ENCODE peak calls at places on chromosomes 3 and 15, in eight cellular contexts. One of them, this sample, is unnamed.

GRCh38 chr15:52018244-52018643 is 775 bp upstream of the MAPK6 start:
- DNase-seq in SK-N-SH: no peak
- DNase-seq in HepG2: no peak
- DNase-seq in transverse colon: no peak
- DNase-seq in breast epithelium: no peak
- DNase-seq in stomach: no peak
- DNase-seq in HCT116: no peak
- DNase-seq in sigmoid colon: no peak
- DNase-seq in this sample: no peak

GRCh38 chr15:52136471-52136993 is 24.0 kb upstream of the BCL2L10 start:
- DNase-seq in breast epithelium: no peak
- DNase-seq in HCT116: no peak
- DNase-seq in stomach: no peak
- DNase-seq in transverse colon: no peak
- DNase-seq in HepG2: no peak
- DNase-seq in sigmoid colon: no peak
- DNase-seq in SK-N-SH: no peak
- DNase-seq in this sample: no peak

GRCh38 chr3:119322021-119322522 is 27.9 kb downstream of the ARHGAP31 start:
- DNase-seq in sigmoid colon: no peak
- DNase-seq in stomach: no peak
- DNase-seq in transverse colon: no peak
- DNase-seq in HCT116: no peak
- DNase-seq in breast epithelium: no peak
- DNase-seq in SK-N-SH: no peak
- DNase-seq in HepG2: no peak
- DNase-seq in this sample: peak; percentile 12

GRCh38 chr3:106130384-106131084 is 261.7 kb upstream of the CBLB start:
- DNase-seq in transverse colon: no peak
- DNase-seq in HepG2: no peak
- DNase-seq in sigmoid colon: no peak
- DNase-seq in stomach: no peak
- DNase-seq in SK-N-SH: no peak
- DNase-seq in breast epithelium: no peak
- DNase-seq in HCT116: no peak
- DNase-seq in this sample: no peak

GRCh38 chr3:83435173-83435572 is 1523.6 kb upstream of the CADM2 start:
- DNase-seq in transverse colon: no peak
- DNase-seq in breast epithelium: no peak
- DNase-seq in HepG2: no peak
- DNase-seq in stomach: no peak
- DNase-seq in SK-N-SH: no peak
- DNase-seq in sigmoid colon: no peak
- DNase-seq in HCT116: no peak
- DNase-seq in this sample: no peak

GRCh38 chr3:159627229-159627628 is 361.4 kb upstream of the IL12A start:
- DNase-seq in sigmoid colon: no peak
- DNase-seq in stomach: no peak
- DNase-seq in breast epithelium: no peak
- DNase-seq in HepG2: no peak
- DNase-seq in HCT116: no peak
- DNase-seq in SK-N-SH: no peak
- DNase-seq in transverse colon: no peak
- DNase-seq in this sample: no peak

GRCh38 chr3:32009101-32009500 is 27.6 kb downstream of the ZNF860 start:
- DNase-seq in breast epithelium: no peak
- DNase-seq in HCT116: no peak
- DNase-seq in sigmoid colon: no peak
- DNase-seq in SK-N-SH: no peak
- DNase-seq in stomach: no peak
- DNase-seq in HepG2: peak; percentile 28
- DNase-seq in transverse colon: no peak
- DNase-seq in this sample: no peak

GRCh38 chr15:24862726-24863521 is 91.9 kb upstream of the SNRPN start:
- DNase-seq in transverse colon: no peak
- DNase-seq in stomach: no peak
- DNase-seq in HCT116: no peak
- DNase-seq in HepG2: no peak
- DNase-seq in breast epithelium: no peak
- DNase-seq in SK-N-SH: no peak
- DNase-seq in sigmoid colon: no peak
- DNase-seq in this sample: no peak

GRCh38 chr3:57783186-57784088 is 27.3 kb downstream of the SLMAP start:
- DNase-seq in sigmoid colon: no peak
- DNase-seq in breast epithelium: no peak
- DNase-seq in HepG2: no peak
- DNase-seq in HCT116: no peak
- DNase-seq in stomach: no peak
- DNase-seq in transverse colon: no peak
- DNase-seq in SK-N-SH: no peak
- DNase-seq in this sample: no peak

GRCh38 chr15:100929641-100930042 is 10.5 kb downstream of the LRRK1 start:
- DNase-seq in transverse colon: no peak
- DNase-seq in breast epithelium: no peak
- DNase-seq in stomach: no peak
- DNase-seq in sigmoid colon: no peak
- DNase-seq in HCT116: no peak
- DNase-seq in SK-N-SH: no peak
- DNase-seq in HepG2: no peak
- DNase-seq in this sample: peak; percentile 49

GRCh38 chr3:20072422-20072821 is 32.2 kb downstream of the KAT2B start:
- DNase-seq in HepG2: peak; percentile 8
- DNase-seq in breast epithelium: no peak
- DNase-seq in stomach: no peak
- DNase-seq in transverse colon: no peak
- DNase-seq in SK-N-SH: no peak
- DNase-seq in HCT116: no peak
- DNase-seq in sigmoid colon: no peak
- DNase-seq in this sample: no peak

DNA sequence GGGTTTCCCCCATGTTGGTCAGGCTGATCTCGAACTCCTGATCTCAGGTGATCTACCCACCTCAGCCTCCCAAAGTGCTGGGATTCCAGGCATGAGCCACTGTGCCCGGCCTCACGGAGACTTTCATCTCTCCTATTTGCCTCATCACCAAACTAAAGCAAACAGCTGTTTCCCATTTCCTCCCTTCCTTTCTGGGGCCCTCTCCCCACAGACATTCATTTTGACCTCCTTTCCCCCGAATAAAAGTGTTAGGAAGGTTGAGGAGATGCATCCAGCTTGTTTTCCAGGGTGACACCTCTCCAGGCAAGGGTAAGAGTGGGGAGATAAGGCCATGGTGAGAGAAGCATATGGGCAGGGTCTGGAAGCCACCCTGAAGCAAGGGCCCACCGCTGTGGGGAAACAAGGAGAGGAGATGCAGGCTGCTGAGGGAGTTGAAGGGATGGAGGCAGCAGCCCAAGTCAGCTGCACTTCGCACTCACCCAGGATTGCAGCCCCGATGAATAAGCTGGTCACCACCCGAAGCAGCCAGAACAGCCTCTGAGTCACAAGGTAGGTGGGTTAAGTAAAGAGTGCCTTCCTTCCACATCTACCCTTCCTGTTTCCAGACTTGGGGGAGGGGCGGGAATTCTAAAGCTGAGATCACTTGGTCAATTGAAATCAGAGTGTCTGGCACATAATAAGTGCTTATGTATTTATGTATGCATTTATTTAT is 7.7 kb downstream of the DUOXA2 start:
- DNase-seq in HCT116: peak; percentile 16
- DNase-seq in transverse colon: no peak
- DNase-seq in breast epithelium: no peak
- DNase-seq in SK-N-SH: no peak
- DNase-seq in stomach: no peak
- DNase-seq in HepG2: peak; percentile 56
- DNase-seq in sigmoid colon: no peak
- DNase-seq in this sample: no peak
- H3K27me3 ChIP-seq in HCT116: no peaks in the 10 kb centered on the region
- H3K27me3 ChIP-seq in transverse colon: peaks cover 76% of the 10 kb centered on the region
- H3K27me3 ChIP-seq in breast epithelium: peaks cover 10% of the 10 kb centered on the region
- H3K27me3 ChIP-seq in SK-N-SH: peaks cover 10% of the 10 kb centered on the region
- H3K27me3 ChIP-seq in stomach: peaks cover 11% of the 10 kb centered on the region
- H3K27me3 ChIP-seq in HepG2: peaks cover 7% of the 10 kb centered on the region
- H3K27me3 ChIP-seq in sigmoid colon: peaks cover 70% of the 10 kb centered on the region
- H3K27me3 ChIP-seq in this sample: no peaks in the 10 kb centered on the region

DNA sequence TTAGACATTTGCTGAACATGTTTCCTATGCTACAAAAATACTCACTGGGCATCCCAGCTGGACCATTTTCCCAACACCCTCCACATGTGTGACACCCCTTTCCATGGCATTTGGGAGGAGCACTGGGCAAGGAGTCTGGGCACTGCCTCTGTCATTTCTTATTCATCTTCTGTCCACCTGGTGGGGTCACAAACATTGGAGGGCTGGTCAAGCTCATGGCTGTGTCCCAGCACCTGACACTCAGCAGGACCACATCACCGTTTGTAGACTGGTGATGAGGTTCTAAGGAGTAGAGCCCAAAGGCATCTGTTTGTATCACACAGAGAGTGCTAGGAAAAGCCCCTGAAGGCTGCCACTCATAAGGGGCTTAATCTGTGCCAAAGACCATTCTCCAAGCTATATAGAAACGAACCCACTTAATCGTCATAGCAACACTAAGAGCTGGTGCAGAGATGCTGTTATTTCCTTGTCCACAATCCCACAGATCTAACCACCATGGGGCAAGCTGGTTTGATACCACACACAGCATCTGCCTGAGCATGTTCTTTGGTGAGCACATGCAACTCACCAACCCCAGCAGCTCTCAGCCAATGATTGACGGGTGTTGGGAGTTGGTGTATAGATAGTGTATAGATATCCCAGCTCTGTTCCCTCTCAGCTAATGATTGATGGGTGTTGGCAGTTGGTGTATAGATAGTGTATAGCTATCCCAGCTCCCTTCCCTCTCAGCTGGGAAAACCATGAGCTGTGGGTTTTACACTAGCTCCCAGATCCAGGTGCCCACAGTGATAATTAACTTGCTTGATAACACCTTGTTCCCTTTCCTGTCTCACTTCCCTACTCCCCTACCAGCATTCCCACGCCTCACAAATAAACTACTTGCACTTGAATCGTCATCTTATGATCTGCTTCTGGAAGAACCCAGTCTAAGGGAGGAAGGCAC is 42.7 kb upstream of the ATP2B2 start:
- DNase-seq in SK-N-SH: peak; percentile 42
- DNase-seq in sigmoid colon: peak; percentile 15
- DNase-seq in HCT116: no peak
- DNase-seq in breast epithelium: peak; percentile 25
- DNase-seq in stomach: no peak
- DNase-seq in HepG2: no peak
- DNase-seq in transverse colon: no peak
- DNase-seq in this sample: no peak
- TF ChIP-seq POLR2AphosphoS5 in SK-N-SH: no peak
- TF ChIP-seq POLR2AphosphoS5 in sigmoid colon: no peak
- TF ChIP-seq POLR2AphosphoS5 in HCT116: no peak
- TF ChIP-seq POLR2AphosphoS5 in breast epithelium: no peak
- TF ChIP-seq POLR2AphosphoS5 in stomach: no peak
- TF ChIP-seq POLR2AphosphoS5 in HepG2: no peak
- TF ChIP-seq POLR2AphosphoS5 in transverse colon: no peak
- TF ChIP-seq POLR2AphosphoS5 in this sample: no peak

GRCh38 chr15:88400069-88400468 is 67.1 kb downstream of the MRPL46 start:
- DNase-seq in transverse colon: no peak
- DNase-seq in stomach: no peak
- DNase-seq in SK-N-SH: no peak
- DNase-seq in HCT116: no peak
- DNase-seq in HepG2: no peak
- DNase-seq in sigmoid colon: no peak
- DNase-seq in breast epithelium: no peak
- DNase-seq in this sample: no peak

GRCh38 chr15:88400591-88400990 is 66.6 kb downstream of the MRPL46 start:
- DNase-seq in SK-N-SH: no peak
- DNase-seq in sigmoid colon: no peak
- DNase-seq in HepG2: no peak
- DNase-seq in stomach: no peak
- DNase-seq in HCT116: no peak
- DNase-seq in breast epithelium: no peak
- DNase-seq in transverse colon: no peak
- DNase-seq in this sample: no peak

GRCh38 chr15:88401269-88401971 is 65.8 kb downstream of the MRPL46 start:
- DNase-seq in transverse colon: no peak
- DNase-seq in HepG2: no peak
- DNase-seq in breast epithelium: no peak
- DNase-seq in stomach: no peak
- DNase-seq in sigmoid colon: no peak
- DNase-seq in SK-N-SH: no peak
- DNase-seq in HCT116: no peak
- DNase-seq in this sample: no peak

GRCh38 chr15:88401972-88402656 is 65.1 kb downstream of the MRPL46 start:
- DNase-seq in stomach: no peak
- DNase-seq in HCT116: no peak
- DNase-seq in HepG2: no peak
- DNase-seq in SK-N-SH: peak; percentile 28
- DNase-seq in breast epithelium: no peak
- DNase-seq in sigmoid colon: no peak
- DNase-seq in transverse colon: peak; percentile 12
- DNase-seq in this sample: no peak

GRCh38 chr15:88403461-88403860 is 63.7 kb downstream of the MRPL46 start:
- DNase-seq in breast epithelium: no peak
- DNase-seq in transverse colon: no peak
- DNase-seq in HCT116: no peak
- DNase-seq in HepG2: no peak
- DNase-seq in sigmoid colon: no peak
- DNase-seq in stomach: no peak
- DNase-seq in SK-N-SH: no peak
- DNase-seq in this sample: no peak
- H3K27me3 ChIP-seq in breast epithelium: peaks cover 18% of the 10 kb centered on the region
- H3K27me3 ChIP-seq in transverse colon: no peaks in the 10 kb centered on the region
- H3K27me3 ChIP-seq in HCT116: peaks cover 42% of the 10 kb centered on the region
- H3K27me3 ChIP-seq in HepG2: peaks cover 14% of the 10 kb centered on the region
- H3K27me3 ChIP-seq in sigmoid colon: no peaks in the 10 kb centered on the region
- H3K27me3 ChIP-seq in stomach: no peaks in the 10 kb centered on the region
- H3K27me3 ChIP-seq in SK-N-SH: no peaks in the 10 kb centered on the region
- H3K27me3 ChIP-seq in this sample: no peaks in the 10 kb centered on the region

GRCh38 chr3:45010718-45011355 is 15.3 kb upstream of the CLEC3B start:
- DNase-seq in HCT116: no peak
- DNase-seq in sigmoid colon: no peak
- DNase-seq in breast epithelium: no peak
- DNase-seq in HepG2: no peak
- DNase-seq in SK-N-SH: no peak
- DNase-seq in stomach: no peak
- DNase-seq in transverse colon: no peak
- DNase-seq in this sample: no peak

GRCh38 chr3:45012577-45012976 is 13.5 kb upstream of the CLEC3B start:
- DNase-seq in stomach: no peak
- DNase-seq in sigmoid colon: no peak
- DNase-seq in HepG2: no peak
- DNase-seq in breast epithelium: no peak
- DNase-seq in SK-N-SH: no peak
- DNase-seq in HCT116: no peak
- DNase-seq in transverse colon: no peak
- DNase-seq in this sample: no peak

GRCh38 chr3:45008117-45008516 is 18.0 kb upstream of the CLEC3B start:
- DNase-seq in sigmoid colon: no peak
- DNase-seq in stomach: no peak
- DNase-seq in breast epithelium: no peak
- DNase-seq in HCT116: no peak
- DNase-seq in HepG2: no peak
- DNase-seq in transverse colon: no peak
- DNase-seq in SK-N-SH: no peak
- DNase-seq in this sample: no peak

GRCh38 chr3:45009868-45010267 is 16.2 kb upstream of the CLEC3B start:
- DNase-seq in breast epithelium: no peak
- DNase-seq in transverse colon: no peak
- DNase-seq in SK-N-SH: no peak
- DNase-seq in HepG2: no peak
- DNase-seq in HCT116: no peak
- DNase-seq in stomach: no peak
- DNase-seq in sigmoid colon: no peak
- DNase-seq in this sample: no peak

GRCh38 chr3:45011756-45012441 is 14.2 kb upstream of the CLEC3B start:
- DNase-seq in HCT116: no peak
- DNase-seq in stomach: peak; percentile 39
- DNase-seq in breast epithelium: no peak
- DNase-seq in HepG2: no peak
- DNase-seq in sigmoid colon: peak; percentile 89
- DNase-seq in transverse colon: peak; percentile 41
- DNase-seq in SK-N-SH: no peak
- DNase-seq in this sample: no peak
- TF ChIP-seq POLR2AphosphoS5 in HCT116: no peak
- TF ChIP-seq POLR2AphosphoS5 in stomach: peak; percentile 52
- TF ChIP-seq POLR2AphosphoS5 in breast epithelium: peak; percentile 70
- TF ChIP-seq POLR2AphosphoS5 in HepG2: no peak
- TF ChIP-seq POLR2AphosphoS5 in sigmoid colon: peak; percentile 61
- TF ChIP-seq POLR2AphosphoS5 in transverse colon: peak; percentile 57
- TF ChIP-seq POLR2AphosphoS5 in SK-N-SH: peak; percentile 20
- TF ChIP-seq POLR2AphosphoS5 in this sample: peak; percentile 44